ENCODE peak calls at places on chromosomes 2 and 18, in eight cellular contexts. One of them, this sample, is unnamed.

GRCh38 chr2:239005586-239005985 is 157.7 kb downstream of the TWIST2 start:
- DNase-seq in stomach: no peak
- DNase-seq in thoracic aorta: no peak
- DNase-seq in A549: no peak
- DNase-seq in fibroblast of lung: no peak
- DNase-seq in dorsolateral prefrontal cortex: no peak
- DNase-seq in tibial nerve: no peak
- DNase-seq in left ventricle myocardium inferior: no peak
- DNase-seq in this sample: no peak

GRCh38 chr18:37238271-37238670 is 327.3 kb downstream of the CELF4 start:
- DNase-seq in stomach: no peak
- DNase-seq in thoracic aorta: no peak
- DNase-seq in A549: no peak
- DNase-seq in fibroblast of lung: no peak
- DNase-seq in dorsolateral prefrontal cortex: no peak
- DNase-seq in tibial nerve: no peak
- DNase-seq in left ventricle myocardium inferior: no peak
- DNase-seq in this sample: no peak

GRCh38 chr2:98808546-98808945 is 77.6 kb upstream of the MGAT4A start:
- DNase-seq in stomach: no peak
- DNase-seq in thoracic aorta: no peak
- DNase-seq in A549: no peak
- DNase-seq in fibroblast of lung: no peak
- DNase-seq in dorsolateral prefrontal cortex: no peak
- DNase-seq in tibial nerve: no peak
- DNase-seq in left ventricle myocardium inferior: no peak
- DNase-seq in this sample: no peak

GRCh38 chr2:725464-725863 is 48.3 kb upstream of the TMEM18 start:
- DNase-seq in stomach: no peak
- DNase-seq in thoracic aorta: no peak
- DNase-seq in A549: no peak
- DNase-seq in fibroblast of lung: no peak
- DNase-seq in dorsolateral prefrontal cortex: no peak
- DNase-seq in tibial nerve: no peak
- DNase-seq in left ventricle myocardium inferior: no peak
- DNase-seq in this sample: no peak

GRCh38 chr2:27223416-27223815 is 6.2 kb downstream of the CAD start:
- DNase-seq in stomach: no peak
- DNase-seq in thoracic aorta: no peak
- DNase-seq in A549: no peak
- DNase-seq in fibroblast of lung: no peak
- DNase-seq in dorsolateral prefrontal cortex: no peak
- DNase-seq in tibial nerve: no peak
- DNase-seq in left ventricle myocardium inferior: no peak
- DNase-seq in this sample: no peak

GRCh38 chr2:222249444-222249843 is 49.4 kb downstream of the PAX3 start:
- DNase-seq in stomach: no peak
- DNase-seq in thoracic aorta: no peak
- DNase-seq in A549: no peak
- DNase-seq in fibroblast of lung: no peak
- DNase-seq in dorsolateral prefrontal cortex: no peak
- DNase-seq in tibial nerve: no peak
- DNase-seq in left ventricle myocardium inferior: no peak
- DNase-seq in this sample: no peak

GRCh38 chr18:13462686-13463085 is 244.1 kb downstream of the LDLRAD4 start:
- DNase-seq in stomach: no peak
- DNase-seq in thoracic aorta: no peak
- DNase-seq in A549: no peak
- DNase-seq in fibroblast of lung: no peak
- DNase-seq in dorsolateral prefrontal cortex: no peak
- DNase-seq in tibial nerve: no peak
- DNase-seq in left ventricle myocardium inferior: no peak
- DNase-seq in this sample: no peak

GRCh38 chr2:240595381-240596079 is 9.0 kb downstream of the CAPN10 start:
- DNase-seq in stomach: no peak
- DNase-seq in thoracic aorta: no peak
- DNase-seq in A549: peak
- DNase-seq in fibroblast of lung: no peak
- DNase-seq in dorsolateral prefrontal cortex: peak
- DNase-seq in tibial nerve: no peak
- DNase-seq in left ventricle myocardium inferior: no peak
- DNase-seq in this sample: no peak

GRCh38 chr2:37738266-37738885 is 66.9 kb upstream of the CDC42EP3 start:
- DNase-seq in stomach: no peak
- DNase-seq in thoracic aorta: no peak
- DNase-seq in A549: no peak
- DNase-seq in fibroblast of lung: no peak
- DNase-seq in dorsolateral prefrontal cortex: no peak
- DNase-seq in tibial nerve: no peak
- DNase-seq in left ventricle myocardium inferior: no peak
- DNase-seq in this sample: no peak

GRCh38 chr2:88737385-88737784 is 45.9 kb downstream of the RPIA start:
- DNase-seq in stomach: no peak
- DNase-seq in thoracic aorta: no peak
- DNase-seq in A549: no peak
- DNase-seq in fibroblast of lung: peak
- DNase-seq in dorsolateral prefrontal cortex: no peak
- DNase-seq in tibial nerve: no peak
- DNase-seq in left ventricle myocardium inferior: no peak
- DNase-seq in this sample: peak

GRCh38 chr2:119366161-119366648 is 429 bp downstream of the C2orf76 start:
- DNase-seq in stomach: no peak
- DNase-seq in thoracic aorta: no peak
- DNase-seq in A549: peak
- DNase-seq in fibroblast of lung: peak
- DNase-seq in dorsolateral prefrontal cortex: no peak
- DNase-seq in tibial nerve: no peak
- DNase-seq in left ventricle myocardium inferior: no peak
- DNase-seq in this sample: peak

GRCh38 chr2:101776172-101777043 is 78.9 kb downstream of the MAP4K4 start:
- DNase-seq in stomach: no peak
- DNase-seq in thoracic aorta: no peak
- DNase-seq in A549: peak
- DNase-seq in fibroblast of lung: no peak
- DNase-seq in dorsolateral prefrontal cortex: no peak
- DNase-seq in tibial nerve: no peak
- DNase-seq in left ventricle myocardium inferior: no peak
- DNase-seq in this sample: peak

GRCh38 chr2:39737661-39738060 is 41.4 kb downstream of the THUMPD2 start:
- DNase-seq in stomach: no peak
- DNase-seq in thoracic aorta: peak
- DNase-seq in A549: no peak
- DNase-seq in fibroblast of lung: peak
- DNase-seq in dorsolateral prefrontal cortex: peak
- DNase-seq in tibial nerve: no peak
- DNase-seq in left ventricle myocardium inferior: no peak
- DNase-seq in this sample: peak

GRCh38 chr2:114063346-114063745 is 173.5 kb downstream of the ACTR3 start:
- DNase-seq in stomach: no peak
- DNase-seq in thoracic aorta: no peak
- DNase-seq in A549: no peak
- DNase-seq in fibroblast of lung: no peak
- DNase-seq in dorsolateral prefrontal cortex: no peak
- DNase-seq in tibial nerve: no peak
- DNase-seq in left ventricle myocardium inferior: no peak
- DNase-seq in this sample: no peak

GRCh38 chr18:63284861-63285260 is 34.7 kb downstream of the BCL2 start:
- DNase-seq in stomach: no peak
- DNase-seq in thoracic aorta: no peak
- DNase-seq in A549: no peak
- DNase-seq in fibroblast of lung: no peak
- DNase-seq in dorsolateral prefrontal cortex: no peak
- DNase-seq in tibial nerve: no peak
- DNase-seq in left ventricle myocardium inferior: no peak
- DNase-seq in this sample: no peak

DNA sequence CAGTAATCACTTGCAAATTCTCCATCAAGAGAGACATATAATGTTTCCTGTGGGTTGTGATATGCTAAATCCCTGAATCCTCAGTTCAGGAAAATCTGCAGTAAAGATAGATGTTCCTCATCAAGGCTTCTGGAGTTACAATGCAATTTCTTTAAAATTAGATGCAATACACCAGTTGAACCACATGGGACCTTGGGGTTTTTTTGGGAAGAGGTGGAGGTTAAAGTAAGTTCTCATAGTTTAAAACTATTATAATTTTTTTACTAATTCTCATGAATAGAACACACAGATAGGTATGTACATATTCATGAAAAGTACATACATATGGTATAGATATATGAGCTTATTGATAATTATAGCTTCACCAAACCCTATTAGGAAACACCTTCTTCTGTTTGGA is 496.2 kb downstream of the SATB2 start:
- DNase-seq in stomach: no peak
- DNase-seq in thoracic aorta: no peak
- DNase-seq in A549: peak
- DNase-seq in fibroblast of lung: no peak
- DNase-seq in dorsolateral prefrontal cortex: no peak
- DNase-seq in tibial nerve: no peak
- DNase-seq in left ventricle myocardium inferior: no peak
- DNase-seq in this sample: no peak
- TF ChIP-seq CTCF in stomach: no peak
- TF ChIP-seq CTCF in thoracic aorta: no peak
- TF ChIP-seq CTCF in A549: no peak
- TF ChIP-seq CTCF in fibroblast of lung: peak
- TF ChIP-seq CTCF in dorsolateral prefrontal cortex: no peak
- TF ChIP-seq CTCF in tibial nerve: no peak
- TF ChIP-seq CTCF in left ventricle myocardium inferior: no peak
- TF ChIP-seq CTCF in this sample: peak

GRCh38 chr2:180314086-180314485 is 307.0 kb upstream of the CWC22 start:
- DNase-seq in stomach: no peak
- DNase-seq in thoracic aorta: no peak
- DNase-seq in A549: no peak
- DNase-seq in fibroblast of lung: peak
- DNase-seq in dorsolateral prefrontal cortex: no peak
- DNase-seq in tibial nerve: no peak
- DNase-seq in left ventricle myocardium inferior: no peak
- DNase-seq in this sample: peak
- H3K4me3 ChIP-seq in stomach: no peak
- H3K4me3 ChIP-seq in thoracic aorta: no peak
- H3K4me3 ChIP-seq in A549: no peak
- H3K4me3 ChIP-seq in fibroblast of lung: no peak
- H3K4me3 ChIP-seq in dorsolateral prefrontal cortex: no peak
- H3K4me3 ChIP-seq in tibial nerve: no peak
- H3K4me3 ChIP-seq in left ventricle myocardium inferior: no peak
- H3K4me3 ChIP-seq in this sample: no peak

DNA sequence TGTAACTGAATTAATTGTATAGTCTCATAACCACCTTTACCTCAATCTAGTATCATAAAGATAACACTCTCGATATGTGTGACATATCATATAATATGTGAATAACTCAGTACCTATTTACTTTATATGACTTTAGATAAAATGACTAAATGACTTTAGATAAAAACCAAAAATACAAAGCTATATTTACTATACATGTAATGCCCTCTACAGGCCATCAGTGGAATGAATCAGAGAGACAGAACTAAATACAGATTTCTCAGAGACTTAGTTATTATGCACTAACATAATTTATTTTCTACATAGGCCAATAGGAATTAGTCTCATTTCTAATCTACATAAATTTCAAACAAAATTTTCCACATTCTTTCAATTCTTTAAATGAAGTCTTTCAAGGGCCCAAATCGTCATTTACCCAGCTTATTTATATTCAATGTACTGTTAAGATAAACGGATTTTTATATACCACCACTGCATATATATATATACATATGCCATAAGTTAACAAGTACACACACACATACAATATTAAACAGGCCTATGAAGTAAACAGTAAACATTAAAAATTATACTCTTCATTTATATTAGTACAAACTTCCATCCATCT is 219.9 kb downstream of the EXOC6B start:
- DNase-seq in stomach: no peak
- DNase-seq in thoracic aorta: no peak
- DNase-seq in A549: peak
- DNase-seq in fibroblast of lung: no peak
- DNase-seq in dorsolateral prefrontal cortex: no peak
- DNase-seq in tibial nerve: peak
- DNase-seq in left ventricle myocardium inferior: no peak
- DNase-seq in this sample: peak
- TF ChIP-seq CTCF in stomach: peak
- TF ChIP-seq CTCF in thoracic aorta: peak
- TF ChIP-seq CTCF in A549: peak
- TF ChIP-seq CTCF in fibroblast of lung: peak
- TF ChIP-seq CTCF in dorsolateral prefrontal cortex: peak
- TF ChIP-seq CTCF in tibial nerve: peak
- TF ChIP-seq CTCF in left ventricle myocardium inferior: peak
- TF ChIP-seq CTCF in this sample: peak

DNA sequence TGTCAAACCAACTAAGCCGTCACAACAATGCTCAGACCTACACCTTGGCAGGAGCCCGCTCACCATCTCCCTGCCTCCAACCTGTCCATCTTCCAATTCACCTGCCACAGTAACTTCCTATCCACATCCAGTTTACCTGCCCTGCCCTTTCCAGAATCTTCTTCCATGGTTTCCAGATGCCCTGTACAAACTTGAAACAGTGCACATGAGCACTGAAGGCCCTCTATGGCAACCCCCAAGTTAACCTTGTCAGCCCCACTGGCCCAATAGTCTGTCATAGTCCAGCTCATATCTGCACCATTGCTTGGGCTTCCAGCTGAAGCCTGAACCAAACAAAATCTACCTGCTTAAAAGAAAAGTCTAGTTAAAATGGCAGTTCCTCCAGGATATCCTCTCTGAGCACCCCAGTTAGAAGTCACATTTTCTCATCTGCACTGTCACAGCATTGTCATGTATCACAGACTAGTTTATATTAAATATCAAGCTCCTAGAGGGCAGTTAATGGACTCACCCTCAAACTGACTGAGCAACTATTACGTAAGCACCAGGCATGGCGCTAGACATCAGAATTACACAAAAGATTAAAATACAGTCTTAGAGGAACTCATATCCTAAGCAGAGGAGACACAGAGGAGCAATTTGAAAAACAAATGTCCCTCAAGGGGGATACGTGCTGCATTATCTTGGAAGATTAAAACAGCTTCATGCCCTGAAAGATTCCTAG is 11.6 kb downstream of the NFE2L2 start:
- DNase-seq in stomach: no peak
- DNase-seq in thoracic aorta: no peak
- DNase-seq in A549: no peak
- DNase-seq in fibroblast of lung: no peak
- DNase-seq in dorsolateral prefrontal cortex: no peak
- DNase-seq in tibial nerve: no peak
- DNase-seq in left ventricle myocardium inferior: no peak
- DNase-seq in this sample: no peak
- H3K4me3 ChIP-seq in stomach: no peak
- H3K4me3 ChIP-seq in thoracic aorta: no peak
- H3K4me3 ChIP-seq in A549: no peak
- H3K4me3 ChIP-seq in fibroblast of lung: no peak
- H3K4me3 ChIP-seq in dorsolateral prefrontal cortex: no peak
- H3K4me3 ChIP-seq in tibial nerve: no peak
- H3K4me3 ChIP-seq in left ventricle myocardium inferior: peak
- H3K4me3 ChIP-seq in this sample: no peak

GRCh38 chr2:233199870-233200269 is 51.6 kb upstream of the ATG16L1 start:
- DNase-seq in stomach: no peak
- DNase-seq in thoracic aorta: no peak
- DNase-seq in A549: no peak
- DNase-seq in fibroblast of lung: no peak
- DNase-seq in dorsolateral prefrontal cortex: no peak
- DNase-seq in tibial nerve: no peak
- DNase-seq in left ventricle myocardium inferior: no peak
- DNase-seq in this sample: no peak
- TF ChIP-seq CTCF in stomach: no peak
- TF ChIP-seq CTCF in thoracic aorta: no peak
- TF ChIP-seq CTCF in A549: no peak
- TF ChIP-seq CTCF in fibroblast of lung: no peak
- TF ChIP-seq CTCF in dorsolateral prefrontal cortex: no peak
- TF ChIP-seq CTCF in tibial nerve: no peak
- TF ChIP-seq CTCF in left ventricle myocardium inferior: no peak
- TF ChIP-seq CTCF in this sample: no peak

This sample was measured in fibroblast of the aortic adventitia.